ENCODE peak calls at places on chromosomes 5 and 9, in seven cellular contexts. C is thyroid gland, V is lower leg skin, Z is GM12878, S is body of pancreas, Q is uterus, L is erythroblast. J is an unnamed sample.

GRCh38 chr5:159210306-159210722 is 961 bp upstream of the RNF145 start:
- DNase-seq in Z (no peak), Q (no peak), L (peak), S (peak), V (no peak), C (no peak), J (peak)

GRCh38 chr5:111699324-111699723 is 57.7 kb downstream of the NREP start:
- DNase-seq in L (no peak), S (no peak), Z (no peak), C (no peak), Q (no peak), V (no peak), J (no peak)

GRCh38 chr5:126454081-126454480 is 30.9 kb downstream of the GRAMD2B start:
- DNase-seq in Z (no peak), C (peak), V (no peak), S (peak), L (no peak), Q (no peak), J (no peak)

GRCh38 chr5:157739388-157740045 is 4.0 kb upstream of the LSM11 start:
- DNase-seq in L (no peak), Z (no peak), S (no peak), V (no peak), Q (no peak), C (no peak), J (no peak)

GRCh38 chr5:125043781-125044391 is 297.4 kb upstream of the ZNF608 start:
- DNase-seq in Z (no peak), C (peak), V (peak), L (no peak), S (peak), Q (peak), J (no peak)

GRCh38 chr9:116475201-116475600 is 211.9 kb upstream of the TRIM32 start:
- DNase-seq in L (peak), S (no peak), C (no peak), Q (no peak), V (no peak), Z (no peak), J (peak)

GRCh38 chr5:170159101-170159698 is 53.5 kb downstream of the FOXI1 start:
- DNase-seq in Q (no peak), S (no peak), V (no peak), Z (no peak), L (no peak), C (no peak), J (no peak)

GRCh38 chr5:14457475-14457874 is 124.1 kb upstream of the OTULINL start:
- DNase-seq in S (peak), L (no peak), Q (no peak), V (no peak), C (no peak), Z (no peak), J (no peak)

GRCh38 chr5:34483442-34484033 is 172.6 kb upstream of the RAI14 start:
- DNase-seq in Z (no peak), L (no peak), V (no peak), S (no peak), Q (no peak), C (no peak), J (no peak)

GRCh38 chr9:98522487-98522886 is 186.2 kb downstream of the GABBR2 start:
- DNase-seq in V (no peak), Z (no peak), S (no peak), L (no peak), Q (no peak), C (no peak), J (no peak)

GRCh38 chr5:175873090-175873454 is 1.7 kb downstream of the CPLX2 start:
- DNase-seq in Z (no peak), Q (no peak), C (no peak), S (peak), V (no peak), L (peak), J (peak)

GRCh38 chr5:3186711-3187450 is 408.8 kb upstream of the IRX1 start:
- DNase-seq in Q (no peak), Z (no peak), V (no peak), L (no peak), C (no peak), S (no peak), J (no peak)

GRCh38 chr5:175859422-175859821 is 12.0 kb upstream of the CPLX2 start:
- DNase-seq in L (no peak), C (no peak), S (no peak), V (no peak), Q (no peak), Z (no peak), J (no peak)

GRCh38 chr5:134247411-134247810 is 21.5 kb upstream of the PPP2CA start:
- DNase-seq in S (no peak), V (no peak), Q (peak), Z (no peak), C (no peak), L (no peak), J (peak)

GRCh38 chr5:156693113-156693512 is 157.0 kb upstream of the PPP1R2B start:
- DNase-seq in L (no peak), S (peak), V (no peak), Z (no peak), Q (no peak), C (no peak), J (no peak)

GRCh38 chr5:123696948-123697347 is 185.0 kb downstream of the CSNK1G3 start:
- DNase-seq in Z (no peak), C (peak), L (no peak), S (no peak), Q (no peak), V (peak), J (peak)

GRCh38 chr5:123705741-123706140 is 193.8 kb downstream of the CSNK1G3 start:
- DNase-seq in V (no peak), Q (no peak), L (no peak), S (no peak), C (no peak), Z (no peak), J (no peak)

GRCh38 chr5:123701511-123702200 is 189.7 kb downstream of the CSNK1G3 start:
- DNase-seq in S (no peak), V (no peak), Z (no peak), C (no peak), L (no peak), Q (no peak), J (no peak)

GRCh38 chr5:123699571-123699970 is 187.6 kb downstream of the CSNK1G3 start:
- DNase-seq in L (no peak), C (no peak), Q (no peak), V (no peak), Z (no peak), S (no peak), J (no peak)

GRCh38 chr5:123700624-123701023 is 188.6 kb downstream of the CSNK1G3 start:
- DNase-seq in Q (peak), S (no peak), Z (no peak), V (no peak), L (no peak), C (no peak), J (no peak)
- TF ChIP-seq POLR2A in Q (no peak), S (no peak), Z (no peak), V (no peak), L (no peak), C (no peak), J (no peak)

GRCh38 chr5:10249948-10250803 is at the start of gene CCT5:
- DNase-seq in S (peak), Q (peak), V (peak), L (peak), C (peak), Z (peak), J (peak)
- TF ChIP-seq POLR2A in S (peak), Q (peak), V (no peak), L (peak), C (peak), Z (peak), J (peak)

GRCh38 chr5:101271416-101271815 is 368.3 kb upstream of the ST8SIA4 start:
- DNase-seq in V (no peak), Q (no peak), C (no peak), Z (no peak), S (no peak), L (peak), J (no peak)
- TF ChIP-seq POLR2A in V (no peak), Q (no peak), C (no peak), Z (no peak), S (no peak), L (no peak), J (no peak)

GRCh38 chr9:113372059-113372458 is 4.7 kb downstream of the HDHD3 start:
- DNase-seq in Q (no peak), L (no peak), S (no peak), V (no peak), Z (no peak), C (peak), J (no peak)
- TF ChIP-seq POLR2A in Q (no peak), L (no peak), S (no peak), V (no peak), Z (no peak), C (no peak), J (no peak)

DNA sequence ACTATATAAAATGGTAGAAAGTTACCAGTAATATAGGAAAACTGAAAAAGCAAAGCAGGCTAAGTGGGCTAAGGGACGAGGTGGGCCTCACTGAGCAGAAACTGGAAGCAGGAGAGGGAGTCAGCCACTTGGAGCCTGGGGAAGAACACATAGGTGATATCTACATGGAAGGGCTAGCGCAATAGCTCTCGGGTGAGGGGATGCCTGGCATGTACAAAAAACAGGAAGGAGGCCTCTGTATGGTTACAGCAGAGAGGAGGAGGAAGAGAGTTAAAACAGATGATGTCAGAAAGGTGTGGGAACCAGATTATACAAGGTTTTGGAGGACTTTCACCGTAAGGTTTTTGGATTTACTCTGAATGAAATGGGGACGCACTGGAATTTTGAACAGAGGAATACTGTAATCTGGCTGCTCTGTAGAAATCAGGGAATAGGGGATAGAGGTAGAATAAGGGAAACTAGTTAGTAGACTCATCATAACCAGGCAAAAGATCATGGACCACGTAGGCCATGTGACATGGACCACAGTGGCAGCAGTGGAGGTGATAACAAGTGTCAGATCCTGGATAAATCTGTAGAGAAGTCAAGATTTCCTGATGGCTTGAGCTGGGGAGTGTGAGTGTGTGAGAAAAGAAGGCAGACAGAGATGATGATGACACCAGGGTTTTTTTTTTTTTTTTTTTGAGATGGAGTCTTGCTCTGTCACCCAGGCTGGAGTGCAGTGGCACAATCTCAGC is 52.6 kb downstream of the FNBP1 start:
- DNase-seq in S (no peak), C (no peak), Q (no peak), L (no peak), V (no peak), Z (no peak), J (peak)
- TF ChIP-seq POLR2A in S (no peak), C (no peak), Q (no peak), L (no peak), V (no peak), Z (peak), J (no peak)

DNA sequence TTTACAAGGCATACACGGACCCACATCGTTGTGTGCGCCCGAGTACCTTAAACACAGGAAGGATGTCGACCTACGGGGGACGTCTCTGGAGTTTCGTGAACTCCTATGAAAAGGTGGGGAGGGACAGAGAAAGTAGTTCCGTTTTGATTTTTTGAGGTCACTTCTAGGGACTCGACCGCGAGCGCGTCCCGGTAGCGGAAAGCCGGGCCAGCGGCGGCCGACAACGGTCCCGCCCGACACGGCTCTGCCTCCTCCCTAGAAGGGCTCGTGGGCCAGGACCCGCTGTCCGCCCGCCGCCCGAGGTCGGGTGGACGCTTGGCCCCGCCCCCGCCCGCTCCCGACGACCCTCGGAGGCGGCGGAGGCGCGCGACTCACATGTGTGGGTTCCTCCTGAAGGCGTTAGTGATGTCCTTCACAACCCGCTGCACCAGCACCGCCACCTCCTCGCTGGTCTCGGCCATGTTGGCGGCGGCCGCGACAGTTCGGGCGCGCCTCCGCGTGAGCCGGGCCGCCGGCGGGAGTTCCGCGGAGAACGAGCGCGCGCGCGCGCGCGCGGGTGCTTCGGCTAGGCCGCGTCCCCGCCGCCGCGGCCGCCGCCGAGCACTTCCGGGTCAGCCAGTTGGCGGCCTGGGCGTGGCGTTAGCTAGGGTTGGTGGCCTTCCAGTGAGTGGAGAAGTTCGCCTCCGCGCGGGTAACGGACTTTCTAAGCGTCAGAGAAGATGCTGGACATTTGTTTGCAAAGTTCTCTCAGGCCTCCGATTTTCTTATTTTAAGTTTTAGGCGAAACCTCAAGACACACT is at the start of gene PTAR1:
- DNase-seq in Q (peak), C (peak), V (peak), S (peak), Z (peak), L (peak), J (peak)
- TF ChIP-seq POLR2A in Q (peak), C (no peak), V (no peak), S (peak), Z (peak), L (peak), J (peak)